ENCODE peak calls at places on chromosomes 13 and 19, in seven cellular contexts. One of them, this sample, is unnamed.

GRCh38 chr19:47518139-47518538 is 3.3 kb upstream of the NAPA start:
- DNase-seq in neural progenitor cell: no peak
- DNase-seq in brain microvascular endothelial cell: no peak
- DNase-seq in uterus: no peak
- DNase-seq in A549: no peak
- DNase-seq in cardiac muscle cell: no peak
- DNase-seq in left lung: no peak
- DNase-seq in this sample: no peak

GRCh38 chr19:850221-850978 is 1.7 kb upstream of the ELANE start:
- DNase-seq in neural progenitor cell: peak
- DNase-seq in cardiac muscle cell: peak
- DNase-seq in A549: peak
- DNase-seq in uterus: peak
- DNase-seq in brain microvascular endothelial cell: peak
- DNase-seq in left lung: peak
- DNase-seq in this sample: peak

GRCh38 chr13:44573071-44573470 is 3.1 kb downstream of the TSC22D1 start:
- DNase-seq in A549: no peak
- DNase-seq in brain microvascular endothelial cell: no peak
- DNase-seq in cardiac muscle cell: no peak
- DNase-seq in uterus: no peak
- DNase-seq in neural progenitor cell: peak
- DNase-seq in left lung: no peak
- DNase-seq in this sample: no peak

GRCh38 chr19:35484637-35485036 is 5.6 kb downstream of the KRTDAP start:
- DNase-seq in neural progenitor cell: no peak
- DNase-seq in brain microvascular endothelial cell: no peak
- DNase-seq in left lung: no peak
- DNase-seq in cardiac muscle cell: no peak
- DNase-seq in A549: no peak
- DNase-seq in uterus: no peak
- DNase-seq in this sample: no peak

GRCh38 chr13:91328726-91329125 is 18.8 kb upstream of the MIR17HG start:
- DNase-seq in neural progenitor cell: no peak
- DNase-seq in brain microvascular endothelial cell: no peak
- DNase-seq in A549: no peak
- DNase-seq in uterus: no peak
- DNase-seq in left lung: no peak
- DNase-seq in cardiac muscle cell: no peak
- DNase-seq in this sample: no peak

GRCh38 chr13:112803422-112803821 is 113.6 kb downstream of the ATP11A start:
- DNase-seq in cardiac muscle cell: no peak
- DNase-seq in brain microvascular endothelial cell: no peak
- DNase-seq in neural progenitor cell: no peak
- DNase-seq in uterus: no peak
- DNase-seq in left lung: no peak
- DNase-seq in A549: no peak
- DNase-seq in this sample: peak

GRCh38 chr13:48511621-48512232 is 21.2 kb downstream of the RCBTB2 start:
- DNase-seq in neural progenitor cell: no peak
- DNase-seq in left lung: no peak
- DNase-seq in cardiac muscle cell: no peak
- DNase-seq in uterus: no peak
- DNase-seq in A549: no peak
- DNase-seq in brain microvascular endothelial cell: no peak
- DNase-seq in this sample: no peak

GRCh38 chr13:72737033-72737432 is 9.3 kb downstream of the BORA start:
- DNase-seq in left lung: no peak
- DNase-seq in neural progenitor cell: no peak
- DNase-seq in uterus: no peak
- DNase-seq in cardiac muscle cell: no peak
- DNase-seq in A549: no peak
- DNase-seq in brain microvascular endothelial cell: no peak
- DNase-seq in this sample: no peak

GRCh38 chr13:109096101-109096500 is 466.7 kb downstream of the MYO16 start:
- DNase-seq in neural progenitor cell: no peak
- DNase-seq in cardiac muscle cell: no peak
- DNase-seq in brain microvascular endothelial cell: peak
- DNase-seq in uterus: no peak
- DNase-seq in A549: no peak
- DNase-seq in left lung: no peak
- DNase-seq in this sample: no peak

GRCh38 chr19:3575949-3576673 is 3.4 kb downstream of the HMG20B start:
- DNase-seq in A549: no peak
- DNase-seq in brain microvascular endothelial cell: no peak
- DNase-seq in neural progenitor cell: no peak
- DNase-seq in left lung: no peak
- DNase-seq in uterus: no peak
- DNase-seq in cardiac muscle cell: no peak
- DNase-seq in this sample: no peak

GRCh38 chr19:10823690-10824089 is 12.3 kb downstream of the TMED1 start:
- DNase-seq in A549: no peak
- DNase-seq in uterus: no peak
- DNase-seq in cardiac muscle cell: no peak
- DNase-seq in brain microvascular endothelial cell: no peak
- DNase-seq in left lung: no peak
- DNase-seq in neural progenitor cell: no peak
- DNase-seq in this sample: no peak

GRCh38 chr13:111227405-111227804 is 93.0 kb upstream of the TEX29 start:
- DNase-seq in brain microvascular endothelial cell: no peak
- DNase-seq in neural progenitor cell: no peak
- DNase-seq in left lung: no peak
- DNase-seq in uterus: no peak
- DNase-seq in cardiac muscle cell: no peak
- DNase-seq in A549: no peak
- DNase-seq in this sample: no peak

GRCh38 chr13:81048026-81048461 is 707.1 kb upstream of the SPRY2 start:
- DNase-seq in A549: no peak
- DNase-seq in uterus: no peak
- DNase-seq in left lung: no peak
- DNase-seq in cardiac muscle cell: no peak
- DNase-seq in neural progenitor cell: no peak
- DNase-seq in brain microvascular endothelial cell: no peak
- DNase-seq in this sample: peak

GRCh38 chr19:5244351-5244750 is 96.3 kb downstream of the PTPRS start:
- DNase-seq in cardiac muscle cell: no peak
- DNase-seq in left lung: no peak
- DNase-seq in A549: no peak
- DNase-seq in brain microvascular endothelial cell: no peak
- DNase-seq in uterus: no peak
- DNase-seq in neural progenitor cell: no peak
- DNase-seq in this sample: no peak

GRCh38 chr13:24116103-24116502 is 44.4 kb upstream of the SPATA13 start:
- DNase-seq in neural progenitor cell: no peak
- DNase-seq in left lung: no peak
- DNase-seq in brain microvascular endothelial cell: no peak
- DNase-seq in uterus: no peak
- DNase-seq in cardiac muscle cell: no peak
- DNase-seq in A549: no peak
- DNase-seq in this sample: no peak

DNA sequence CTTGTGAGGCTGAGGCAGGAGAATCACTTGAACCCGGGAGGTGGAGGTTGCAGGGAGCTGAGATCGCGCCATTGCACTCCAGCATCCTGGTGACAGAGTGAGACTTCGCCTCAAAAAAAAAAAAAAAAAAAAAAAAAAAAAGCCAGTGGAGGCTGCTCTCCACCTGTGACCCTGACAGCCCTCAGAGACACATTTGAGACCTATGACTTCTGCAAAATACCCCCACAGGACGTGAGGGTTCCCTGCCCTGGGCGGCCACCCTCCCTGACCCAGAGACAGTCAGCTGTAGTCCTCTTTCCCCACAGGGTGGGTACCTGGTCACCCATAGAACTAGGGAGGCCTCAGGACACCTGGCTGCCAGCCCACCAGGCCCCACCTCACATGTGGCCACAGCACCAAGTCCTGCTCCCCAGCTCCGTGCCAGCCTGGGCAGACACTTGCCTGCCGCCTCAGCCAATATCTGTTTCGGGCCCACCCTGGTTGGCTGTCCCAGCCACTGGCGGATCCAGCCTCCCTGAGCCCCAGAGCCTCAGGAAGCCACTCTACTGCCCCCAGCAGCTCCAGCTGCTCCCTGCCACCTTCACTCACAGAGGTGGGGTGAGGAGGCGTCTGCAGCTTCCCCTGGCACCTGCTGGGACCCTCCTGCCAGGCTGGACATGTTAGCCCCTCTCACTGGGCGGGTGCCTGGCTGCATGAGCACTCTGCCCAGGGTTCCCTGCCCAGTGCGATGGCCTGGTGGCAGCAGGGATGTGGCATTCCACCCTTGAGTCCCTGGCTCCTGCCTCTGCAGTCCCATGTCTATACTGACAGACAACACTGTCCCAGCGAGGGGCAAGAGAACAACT is 7.0 kb downstream of the MKNK2 start:
- DNase-seq in cardiac muscle cell: no peak
- DNase-seq in brain microvascular endothelial cell: no peak
- DNase-seq in neural progenitor cell: peak
- DNase-seq in left lung: no peak
- DNase-seq in uterus: peak
- DNase-seq in A549: no peak
- DNase-seq in this sample: no peak
- H3K27ac ChIP-seq in cardiac muscle cell: peak
- H3K27ac ChIP-seq in brain microvascular endothelial cell: no peak
- H3K27ac ChIP-seq in neural progenitor cell: no peak
- H3K27ac ChIP-seq in left lung: peak
- H3K27ac ChIP-seq in uterus: peak
- H3K27ac ChIP-seq in A549: no peak
- H3K27ac ChIP-seq in this sample: no peak

DNA sequence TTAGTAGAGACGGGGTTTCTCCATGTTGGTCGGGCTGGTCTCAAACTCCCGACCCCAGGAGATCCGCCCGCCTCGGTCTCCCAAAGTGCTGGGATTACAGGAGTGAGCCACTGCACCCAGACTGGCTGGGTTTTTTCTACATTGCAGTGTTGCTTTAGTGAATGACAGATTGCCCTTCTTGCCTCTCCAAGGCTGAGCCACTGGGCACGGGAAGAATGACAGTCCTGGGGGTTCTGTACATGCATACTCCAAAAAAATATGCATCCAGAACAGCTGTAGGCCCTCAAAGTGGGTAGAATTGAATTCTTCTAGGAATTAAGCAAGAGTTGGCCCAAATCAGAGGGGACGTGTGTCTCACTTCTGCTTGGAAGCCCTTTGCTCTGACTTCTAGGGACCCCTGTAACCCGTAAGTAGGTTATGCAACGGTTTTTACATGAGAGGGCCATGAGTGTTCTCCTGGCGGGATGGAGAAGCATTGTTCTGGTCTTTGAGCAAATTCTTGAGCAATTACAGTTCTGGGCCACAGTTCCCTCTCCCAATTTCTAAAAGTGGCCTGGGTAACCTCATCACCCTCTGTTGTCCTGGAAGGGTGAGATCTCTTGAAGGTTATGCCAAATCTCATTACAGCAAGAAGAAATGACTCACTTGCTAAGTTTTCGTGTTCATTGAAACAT is 3.6 kb downstream of the ACTN4 start:
- DNase-seq in neural progenitor cell: no peak
- DNase-seq in uterus: peak
- DNase-seq in left lung: no peak
- DNase-seq in cardiac muscle cell: peak
- DNase-seq in brain microvascular endothelial cell: no peak
- DNase-seq in A549: peak
- DNase-seq in this sample: peak
- H3K4me3 ChIP-seq in neural progenitor cell: no peak
- H3K4me3 ChIP-seq in uterus: peak
- H3K4me3 ChIP-seq in left lung: no peak
- H3K4me3 ChIP-seq in cardiac muscle cell: no peak
- H3K4me3 ChIP-seq in brain microvascular endothelial cell: peak
- H3K4me3 ChIP-seq in A549: peak
- H3K4me3 ChIP-seq in this sample: peak

GRCh38 chr13:41505209-41505835 is 48.0 kb downstream of the RGCC start:
- DNase-seq in cardiac muscle cell: peak
- DNase-seq in uterus: no peak
- DNase-seq in neural progenitor cell: no peak
- DNase-seq in A549: no peak
- DNase-seq in left lung: no peak
- DNase-seq in brain microvascular endothelial cell: peak
- DNase-seq in this sample: no peak
- H3K27ac ChIP-seq in cardiac muscle cell: no peak
- H3K27ac ChIP-seq in uterus: no peak
- H3K27ac ChIP-seq in neural progenitor cell: no peak
- H3K27ac ChIP-seq in A549: no peak
- H3K27ac ChIP-seq in left lung: no peak
- H3K27ac ChIP-seq in brain microvascular endothelial cell: peak
- H3K27ac ChIP-seq in this sample: no peak

GRCh38 chr19:41563847-41564514 is 12.0 kb upstream of the CEACAM21 start:
- DNase-seq in uterus: no peak
- DNase-seq in left lung: no peak
- DNase-seq in neural progenitor cell: peak
- DNase-seq in cardiac muscle cell: no peak
- DNase-seq in brain microvascular endothelial cell: no peak
- DNase-seq in A549: peak
- DNase-seq in this sample: no peak
- H3K4me3 ChIP-seq in uterus: no peak
- H3K4me3 ChIP-seq in left lung: no peak
- H3K4me3 ChIP-seq in neural progenitor cell: no peak
- H3K4me3 ChIP-seq in cardiac muscle cell: no peak
- H3K4me3 ChIP-seq in brain microvascular endothelial cell: no peak
- H3K4me3 ChIP-seq in A549: no peak
- H3K4me3 ChIP-seq in this sample: no peak

GRCh38 chr19:50178320-50178719 is 15.2 kb upstream of the IZUMO2 start:
- DNase-seq in uterus: no peak
- DNase-seq in cardiac muscle cell: no peak
- DNase-seq in brain microvascular endothelial cell: no peak
- DNase-seq in A549: no peak
- DNase-seq in neural progenitor cell: no peak
- DNase-seq in left lung: no peak
- DNase-seq in this sample: no peak
- H3K27ac ChIP-seq in uterus: no peak
- H3K27ac ChIP-seq in cardiac muscle cell: no peak
- H3K27ac ChIP-seq in brain microvascular endothelial cell: no peak
- H3K27ac ChIP-seq in A549: no peak
- H3K27ac ChIP-seq in neural progenitor cell: no peak
- H3K27ac ChIP-seq in left lung: no peak
- H3K27ac ChIP-seq in this sample: no peak

DNA sequence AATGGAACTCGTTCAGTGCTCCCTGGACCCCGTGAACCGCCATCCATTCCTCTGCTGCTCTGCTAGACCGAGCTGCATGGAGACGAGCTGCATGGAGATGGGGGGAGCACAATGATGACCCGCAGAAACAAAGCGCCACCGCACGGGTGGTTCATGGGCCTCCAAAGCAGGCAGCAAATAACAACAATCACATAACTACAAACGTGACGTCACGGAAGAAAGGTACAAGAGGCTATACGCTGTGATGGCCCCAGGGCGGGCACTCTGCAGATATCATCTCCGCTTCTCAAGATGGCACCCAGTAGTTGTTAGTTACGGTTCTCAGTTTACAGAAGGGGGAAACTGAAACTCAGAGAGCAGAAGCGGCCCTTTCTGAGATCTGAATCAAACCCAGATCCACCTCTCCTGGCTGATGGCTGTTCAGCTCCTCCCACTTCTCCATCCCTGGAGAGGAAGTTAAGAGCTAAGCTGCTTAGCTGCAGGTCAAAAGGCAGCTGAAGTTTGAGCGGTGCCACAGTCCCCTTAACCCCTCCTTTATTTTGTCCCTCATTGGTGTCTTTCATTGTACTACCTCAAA is 1.7 kb downstream of the ATP13A1 start:
- DNase-seq in cardiac muscle cell: no peak
- DNase-seq in uterus: no peak
- DNase-seq in A549: no peak
- DNase-seq in left lung: no peak
- DNase-seq in neural progenitor cell: peak
- DNase-seq in brain microvascular endothelial cell: no peak
- DNase-seq in this sample: peak
- H3K4me3 ChIP-seq in cardiac muscle cell: no peak
- H3K4me3 ChIP-seq in uterus: no peak
- H3K4me3 ChIP-seq in A549: no peak
- H3K4me3 ChIP-seq in left lung: no peak
- H3K4me3 ChIP-seq in neural progenitor cell: peak
- H3K4me3 ChIP-seq in brain microvascular endothelial cell: peak
- H3K4me3 ChIP-seq in this sample: peak

GRCh38 chr13:28338202-28338601 is 156.7 kb downstream of the FLT1 start:
- DNase-seq in neural progenitor cell: no peak
- DNase-seq in uterus: no peak
- DNase-seq in brain microvascular endothelial cell: no peak
- DNase-seq in A549: no peak
- DNase-seq in cardiac muscle cell: no peak
- DNase-seq in left lung: no peak
- DNase-seq in this sample: no peak
- H3K27ac ChIP-seq in neural progenitor cell: no peak
- H3K27ac ChIP-seq in uterus: peak
- H3K27ac ChIP-seq in brain microvascular endothelial cell: peak
- H3K27ac ChIP-seq in A549: no peak
- H3K27ac ChIP-seq in cardiac muscle cell: no peak
- H3K27ac ChIP-seq in left lung: no peak
- H3K27ac ChIP-seq in this sample: no peak